ENCODE peak calls at places on chromosome 14, in five cellular contexts. One of them, this sample, is unnamed.

GRCh38 chr14:90058876-90059458 is 2.8 kb upstream of the KCNK13 start:
- DNase-seq in adrenal gland: no peak
- DNase-seq in tibial artery: no peak
- DNase-seq in heart left ventricle: no peak
- DNase-seq in IMR-90: peak
- DNase-seq in this sample: no peak

GRCh38 chr14:62209287-62209899 is 447.2 kb downstream of the SNAPC1 start:
- DNase-seq in IMR-90: peak
- DNase-seq in tibial artery: no peak
- DNase-seq in heart left ventricle: no peak
- DNase-seq in adrenal gland: no peak
- DNase-seq in this sample: no peak

GRCh38 chr14:68762944-68763831 is 29.7 kb downstream of the ZFP36L1 start:
- DNase-seq in heart left ventricle: peak
- DNase-seq in IMR-90: peak
- DNase-seq in tibial artery: no peak
- DNase-seq in adrenal gland: peak
- DNase-seq in this sample: no peak

GRCh38 chr14:68178282-68178681 is 358.7 kb downstream of the RAD51B start:
- DNase-seq in adrenal gland: no peak
- DNase-seq in IMR-90: no peak
- DNase-seq in heart left ventricle: no peak
- DNase-seq in tibial artery: no peak
- DNase-seq in this sample: no peak

GRCh38 chr14:90820958-90821357 is 4.7 kb upstream of the TTC7B start:
- DNase-seq in IMR-90: peak
- DNase-seq in tibial artery: no peak
- DNase-seq in adrenal gland: no peak
- DNase-seq in heart left ventricle: no peak
- DNase-seq in this sample: peak

GRCh38 chr14:58298880-58299664 is 717 bp downstream of the ARID4A start:
- DNase-seq in tibial artery: peak
- DNase-seq in IMR-90: no peak
- DNase-seq in heart left ventricle: peak
- DNase-seq in adrenal gland: peak
- DNase-seq in this sample: peak

GRCh38 chr14:103910262-103910935 is 17.9 kb upstream of the TDRD9 start:
- DNase-seq in heart left ventricle: peak
- DNase-seq in IMR-90: peak
- DNase-seq in adrenal gland: peak
- DNase-seq in tibial artery: peak
- DNase-seq in this sample: peak

GRCh38 chr14:85595981-85596380 is 66.0 kb downstream of the FLRT2 start:
- DNase-seq in tibial artery: no peak
- DNase-seq in adrenal gland: no peak
- DNase-seq in heart left ventricle: no peak
- DNase-seq in IMR-90: no peak
- DNase-seq in this sample: no peak

GRCh38 chr14:77353469-77354141 is 23.3 kb downstream of the TMED8 start:
- DNase-seq in heart left ventricle: no peak
- DNase-seq in adrenal gland: no peak
- DNase-seq in IMR-90: no peak
- DNase-seq in tibial artery: no peak
- DNase-seq in this sample: no peak

GRCh38 chr14:76810953-76811400 is 1.7 kb downstream of the ANGEL1 start:
- DNase-seq in adrenal gland: peak
- DNase-seq in IMR-90: peak
- DNase-seq in heart left ventricle: no peak
- DNase-seq in tibial artery: no peak
- DNase-seq in this sample: peak

GRCh38 chr14:69133206-69134125 is 19.5 kb downstream of the DCAF5 start:
- DNase-seq in heart left ventricle: no peak
- DNase-seq in IMR-90: peak
- DNase-seq in adrenal gland: peak
- DNase-seq in tibial artery: no peak
- DNase-seq in this sample: no peak

DNA sequence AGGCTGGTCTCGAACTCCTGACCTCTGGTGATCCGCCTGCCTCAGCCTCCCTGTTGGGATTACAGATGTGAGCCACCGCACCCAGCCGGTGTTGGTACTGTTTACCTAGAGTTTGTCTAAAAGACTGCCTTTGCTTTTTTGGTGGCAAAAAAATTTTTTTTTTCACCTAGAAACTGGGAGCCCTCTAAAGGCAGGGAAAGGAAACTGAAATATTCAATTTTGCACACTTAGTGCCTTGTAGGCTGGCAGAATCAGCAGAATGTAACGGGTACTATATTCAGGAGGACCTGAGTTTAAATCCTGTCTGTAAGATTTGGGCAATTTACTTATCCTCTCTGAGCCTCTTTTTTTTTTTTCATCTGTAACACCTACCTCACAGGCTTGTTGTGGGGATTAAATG is 43.6 kb downstream of the PAPLN start:
- DNase-seq in heart left ventricle: no peak
- DNase-seq in tibial artery: no peak
- DNase-seq in IMR-90: no peak
- DNase-seq in adrenal gland: no peak
- DNase-seq in this sample: no peak
- TF ChIP-seq CTCF in heart left ventricle: no peak
- TF ChIP-seq CTCF in tibial artery: no peak
- TF ChIP-seq CTCF in IMR-90: peak
- TF ChIP-seq CTCF in adrenal gland: no peak
- TF ChIP-seq CTCF in this sample: peak

DNA sequence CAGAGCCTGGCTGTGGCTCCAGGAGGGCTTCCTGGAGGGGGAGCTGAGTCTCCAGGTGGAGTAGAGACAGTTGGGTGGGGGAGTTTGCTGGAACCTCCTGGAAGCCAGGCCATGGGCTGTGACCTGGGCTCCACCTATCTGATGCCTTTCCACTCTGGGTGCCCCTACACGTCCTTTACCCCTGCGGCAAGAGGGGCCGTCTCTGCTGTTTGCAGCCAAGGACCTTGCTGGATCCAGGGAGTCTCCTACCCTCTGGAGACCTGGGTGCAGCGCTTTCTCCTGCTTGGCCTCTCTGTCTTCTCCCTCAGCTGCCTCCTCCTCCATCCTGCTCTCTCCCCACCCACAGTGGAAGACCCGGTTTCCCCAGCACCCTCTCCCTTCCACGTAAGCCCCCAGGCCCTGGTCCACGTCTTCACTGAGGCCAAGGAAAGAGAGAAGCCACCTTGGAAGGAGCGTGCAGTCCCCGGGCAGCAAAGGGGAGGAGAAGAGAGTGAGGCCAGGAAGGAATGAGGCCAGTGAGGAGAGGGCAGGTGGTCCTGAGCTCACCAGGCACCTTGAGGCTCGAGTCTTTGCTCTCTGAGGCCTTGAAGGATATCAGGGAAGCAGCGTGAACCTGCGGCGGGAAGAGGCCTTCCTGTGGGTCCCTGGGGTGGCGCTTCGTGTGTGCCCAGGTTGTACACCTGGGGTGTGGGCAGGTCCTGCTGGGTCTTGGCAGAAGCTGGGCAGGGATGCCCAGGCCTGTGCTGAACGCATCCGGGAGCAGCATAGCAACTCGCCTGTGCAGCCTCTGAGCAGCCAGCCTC is 294.3 kb upstream of the RTL1 start:
- DNase-seq in heart left ventricle: no peak
- DNase-seq in adrenal gland: no peak
- DNase-seq in IMR-90: no peak
- DNase-seq in tibial artery: no peak
- DNase-seq in this sample: no peak
- TF ChIP-seq CTCF in heart left ventricle: no peak
- TF ChIP-seq CTCF in adrenal gland: no peak
- TF ChIP-seq CTCF in IMR-90: no peak
- TF ChIP-seq CTCF in tibial artery: no peak
- TF ChIP-seq CTCF in this sample: no peak

GRCh38 chr14:102684276-102684663 is 91.8 kb downstream of the RCOR1 start:
- DNase-seq in adrenal gland: no peak
- DNase-seq in IMR-90: no peak
- DNase-seq in tibial artery: no peak
- DNase-seq in heart left ventricle: no peak
- DNase-seq in this sample: no peak

GRCh38 chr14:102691763-102692162 is 85.5 kb upstream of the TRAF3 start:
- DNase-seq in adrenal gland: no peak
- DNase-seq in IMR-90: no peak
- DNase-seq in tibial artery: no peak
- DNase-seq in heart left ventricle: no peak
- DNase-seq in this sample: no peak

GRCh38 chr14:102686176-102686801 is 91.0 kb upstream of the TRAF3 start:
- DNase-seq in IMR-90: no peak
- DNase-seq in adrenal gland: no peak
- DNase-seq in tibial artery: no peak
- DNase-seq in heart left ventricle: no peak
- DNase-seq in this sample: no peak

GRCh38 chr14:102690509-102691286 is 86.6 kb upstream of the TRAF3 start:
- DNase-seq in heart left ventricle: no peak
- DNase-seq in IMR-90: no peak
- DNase-seq in tibial artery: no peak
- DNase-seq in adrenal gland: no peak
- DNase-seq in this sample: no peak

GRCh38 chr14:102688290-102688689 is 89.0 kb upstream of the TRAF3 start:
- DNase-seq in tibial artery: no peak
- DNase-seq in adrenal gland: no peak
- DNase-seq in heart left ventricle: no peak
- DNase-seq in IMR-90: no peak
- DNase-seq in this sample: no peak
- TF ChIP-seq CTCF in tibial artery: no peak
- TF ChIP-seq CTCF in adrenal gland: no peak
- TF ChIP-seq CTCF in heart left ventricle: no peak
- TF ChIP-seq CTCF in IMR-90: no peak
- TF ChIP-seq CTCF in this sample: no peak

DNA sequence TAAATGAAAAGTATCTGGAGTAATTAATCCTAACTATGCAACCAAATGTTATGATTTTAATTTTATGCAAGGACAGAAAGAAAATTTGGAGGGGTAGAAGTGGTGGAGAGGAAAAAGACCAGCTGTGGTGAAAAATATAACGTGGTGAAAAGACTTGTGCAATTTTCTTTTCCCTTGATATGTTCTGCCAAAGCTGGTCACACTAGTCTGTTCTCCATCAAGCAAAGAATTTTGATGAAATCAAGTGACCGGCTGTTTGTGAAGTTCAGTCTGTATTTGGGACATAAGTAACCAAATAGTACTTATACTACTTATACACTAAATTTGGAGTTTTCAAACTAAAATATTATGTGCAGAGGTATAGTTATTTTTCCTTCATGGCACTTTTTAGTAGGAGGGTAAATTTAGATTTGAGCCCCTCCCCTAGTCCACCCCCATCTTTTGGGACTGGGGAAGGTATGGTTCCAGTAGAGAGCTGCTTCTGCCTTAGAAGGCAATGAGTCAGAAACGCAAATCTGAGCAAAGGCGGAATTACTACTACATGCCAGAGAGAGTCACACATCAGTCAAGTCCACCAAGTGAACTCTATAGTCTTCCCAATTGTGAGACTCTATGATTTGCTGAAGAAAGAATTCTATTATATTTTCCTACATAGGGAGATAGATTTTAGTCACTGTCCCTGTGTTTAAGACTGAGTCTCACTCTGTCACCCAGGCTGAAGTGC is 229.7 kb downstream of the SLC25A21 start:
- DNase-seq in adrenal gland: no peak
- DNase-seq in tibial artery: no peak
- DNase-seq in heart left ventricle: no peak
- DNase-seq in IMR-90: peak
- DNase-seq in this sample: no peak
- TF ChIP-seq CTCF in adrenal gland: no peak
- TF ChIP-seq CTCF in tibial artery: no peak
- TF ChIP-seq CTCF in heart left ventricle: no peak
- TF ChIP-seq CTCF in IMR-90: no peak
- TF ChIP-seq CTCF in this sample: no peak

GRCh38 chr14:96119947-96120346 is 80.8 kb downstream of the C14orf132 start:
- DNase-seq in IMR-90: peak
- DNase-seq in heart left ventricle: no peak
- DNase-seq in adrenal gland: no peak
- DNase-seq in tibial artery: no peak
- DNase-seq in this sample: no peak

GRCh38 chr14:96120941-96121340 is 81.8 kb downstream of the C14orf132 start:
- DNase-seq in adrenal gland: no peak
- DNase-seq in IMR-90: no peak
- DNase-seq in heart left ventricle: no peak
- DNase-seq in tibial artery: no peak
- DNase-seq in this sample: no peak

GRCh38 chr14:96122496-96122895 is 82.1 kb upstream of the BDKRB2 start:
- DNase-seq in heart left ventricle: no peak
- DNase-seq in adrenal gland: no peak
- DNase-seq in IMR-90: peak
- DNase-seq in tibial artery: no peak
- DNase-seq in this sample: no peak

GRCh38 chr14:96120392-96120791 is 81.2 kb downstream of the C14orf132 start:
- DNase-seq in tibial artery: no peak
- DNase-seq in heart left ventricle: no peak
- DNase-seq in IMR-90: no peak
- DNase-seq in adrenal gland: no peak
- DNase-seq in this sample: no peak

DNA sequence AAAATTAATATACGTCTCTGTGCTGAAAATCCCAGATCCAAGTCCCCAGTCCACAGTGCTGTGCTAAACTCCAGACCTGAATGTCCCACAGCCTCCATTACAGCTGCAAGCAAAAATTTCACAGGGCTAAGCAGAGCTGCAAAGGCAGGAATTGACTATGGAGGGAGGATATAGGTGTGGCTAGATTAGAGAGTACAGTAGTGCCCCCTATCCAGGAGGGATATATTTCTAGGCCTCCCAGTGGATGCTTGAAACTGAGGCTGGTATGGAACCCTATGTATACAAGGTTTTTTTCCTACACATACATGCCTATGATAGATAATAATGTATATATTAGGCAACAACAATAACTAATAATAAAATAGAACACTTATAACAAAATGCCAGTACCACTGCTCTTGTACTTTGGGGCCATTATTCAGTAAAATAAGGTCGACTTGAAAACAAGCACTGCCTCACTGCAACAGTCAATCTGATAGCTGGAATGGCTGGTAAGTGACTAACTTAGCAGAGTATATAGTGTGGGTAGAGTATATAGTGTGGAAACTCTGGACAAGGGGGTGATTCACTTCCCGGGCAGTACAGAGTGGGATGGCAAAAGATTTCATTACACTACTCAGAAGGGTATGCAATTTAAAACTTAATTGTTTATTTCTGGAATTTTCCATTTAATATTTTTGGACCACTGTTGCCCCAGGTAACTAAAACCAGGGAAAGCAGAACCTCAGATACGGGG is 82.7 kb downstream of the C14orf132 start:
- DNase-seq in IMR-90: peak
- DNase-seq in adrenal gland: no peak
- DNase-seq in heart left ventricle: no peak
- DNase-seq in tibial artery: no peak
- DNase-seq in this sample: no peak
- TF ChIP-seq CTCF in IMR-90: peak
- TF ChIP-seq CTCF in adrenal gland: no peak
- TF ChIP-seq CTCF in heart left ventricle: no peak
- TF ChIP-seq CTCF in tibial artery: no peak
- TF ChIP-seq CTCF in this sample: no peak

This sample was measured in GM13977.